ENCODE peak calls at places on chromosomes 4 and X, in eight cellular contexts. K, R, M, L, Z, J, Y and C are unnamed samples.

GRCh38 chrX:73855546-73855945 is 292.5 kb downstream of the CHIC1 start:
- DNase-seq in K (peak), R (no peak), M (peak), L (peak), Z (peak), J (peak), Y (peak), C (peak)

GRCh38 chr4:187840814-187841213 is 154.8 kb upstream of the ZFP42 start:
- DNase-seq in K (no peak), R (no peak), M (peak), L (peak), Z (no peak), J (no peak), Y (no peak), C (peak)

GRCh38 chrX:3160771-3161170 is 119.5 kb downstream of the ARSF start:
- DNase-seq in K (peak), R (no peak), M (no peak), L (no peak), Z (no peak), J (no peak), Y (no peak), C (no peak)

GRCh38 chr4:41058426-41058825 is 155.9 kb downstream of the APBB2 start:
- DNase-seq in K (no peak), R (no peak), M (peak), L (peak), Z (no peak), J (no peak), Y (no peak), C (no peak)

GRCh38 chrX:74902806-74903205 is 22.4 kb downstream of the NEXMIF start:
- DNase-seq in K (no peak), R (peak), M (no peak), L (no peak), Z (no peak), J (no peak), Y (no peak), C (no peak)

GRCh38 chrX:81377329-81377728 is 175.4 kb downstream of the SH3BGRL start:
- DNase-seq in K (peak), R (no peak), M (peak), L (peak), Z (no peak), J (peak), Y (peak), C (no peak)

GRCh38 chr4:154349829-154350228 is 141.8 kb downstream of the DCHS2 start:
- DNase-seq in K (no peak), R (no peak), M (peak), L (no peak), Z (no peak), J (no peak), Y (peak), C (peak)

GRCh38 chrX:102546818-102547493 is 30.4 kb upstream of the TMSB15A start:
- DNase-seq in K (no peak), R (no peak), M (no peak), L (peak), Z (no peak), J (no peak), Y (no peak), C (no peak)

GRCh38 chr4:154686838-154687237 is 57.0 kb upstream of the LRAT start:
- DNase-seq in K (no peak), R (no peak), M (peak), L (no peak), Z (no peak), J (no peak), Y (no peak), C (no peak)

GRCh38 chr4:152536545-152537182 is 772 bp upstream of the FBXW7 start:
- DNase-seq in K (no peak), R (peak), M (peak), L (peak), Z (no peak), J (peak), Y (peak), C (peak)

GRCh38 chr4:165060938-165061337 is 7.3 kb downstream of the TRIM75 start:
- DNase-seq in K (no peak), R (no peak), M (no peak), L (no peak), Z (no peak), J (no peak), Y (no peak), C (no peak)

GRCh38 chr4:10810411-10810810 is 125.8 kb upstream of the CLNK start:
- DNase-seq in K (no peak), R (no peak), M (no peak), L (no peak), Z (no peak), J (no peak), Y (no peak), C (no peak)

GRCh38 chrX:77528034-77528433 is 80.8 kb downstream of the FGF16 start:
- DNase-seq in K (no peak), R (no peak), M (no peak), L (no peak), Z (no peak), J (no peak), Y (no peak), C (no peak)

GRCh38 chr4:125085-125820 is 952 bp downstream of the ZNF718 start:
- DNase-seq in K (peak), R (no peak), M (peak), L (peak), Z (no peak), J (no peak), Y (peak), C (no peak)

GRCh38 chrX:38282044-38282443 is 45.3 kb downstream of the RPGR start:
- DNase-seq in K (no peak), R (no peak), M (peak), L (no peak), Z (no peak), J (no peak), Y (peak), C (no peak)

GRCh38 chr4:161949941-161950725 is 213.7 kb downstream of the FSTL5 start:
- DNase-seq in K (no peak), R (no peak), M (no peak), L (peak), Z (no peak), J (no peak), Y (no peak), C (peak)